ENCODE peak calls at places on chromosomes 12 and 14, in ten cellular contexts. A, O, J, Y, W, K, X, M, F and V are unnamed samples.

GRCh38 chr12:92110083-92110640 is 35.5 kb downstream of the BTG1 start:
- DNase-seq in O (no peak), X (no peak), Y (no peak), A (no peak), M (no peak), W (no peak), J (no peak), F (no peak), K (no peak), V (no peak)

GRCh38 chr14:61188196-61188595 is 92.9 kb downstream of the TMEM30B start:
- DNase-seq in K (no peak), J (no peak), Y (no peak), X (no peak), O (no peak), F (no peak), W (peak), A (no peak), M (no peak), V (no peak)

GRCh38 chr12:110102255-110102654 is 21.9 kb upstream of the IFT81 start:
- DNase-seq in W (peak), X (peak), M (no peak), J (peak), A (peak), O (no peak), Y (no peak), F (no peak), K (no peak), V (no peak)

GRCh38 chr14:65301862-65302539 is 110.5 kb upstream of the FUT8 start:
- DNase-seq in M (no peak), F (no peak), W (no peak), Y (no peak), O (no peak), K (no peak), A (peak), X (no peak), J (no peak), V (no peak)

GRCh38 chr14:91113829-91114078 is at the start of gene DGLUCY:
- DNase-seq in X (peak), F (peak), W (no peak), J (no peak), M (no peak), A (no peak), Y (peak), K (no peak), O (no peak), V (peak)

GRCh38 chr14:51368721-51369163 is 128.7 kb downstream of the TMX1 start:
- DNase-seq in X (peak), J (no peak), K (no peak), A (no peak), W (no peak), Y (no peak), M (no peak), F (peak), O (no peak), V (no peak)

GRCh38 chr12:113700943-113701342 is 229.3 kb upstream of the LHX5 start:
- DNase-seq in Y (no peak), A (no peak), W (peak), F (peak), X (peak), O (no peak), M (no peak), K (no peak), J (no peak), V (no peak)

GRCh38 chr12:27163048-27163715 is 80.8 kb upstream of the C12orf71 start:
- DNase-seq in O (no peak), W (peak), J (no peak), Y (no peak), K (no peak), X (peak), F (no peak), A (no peak), M (no peak), V (no peak)

GRCh38 chr14:38522724-38523123 is 266.8 kb upstream of the CLEC14A start:
- DNase-seq in W (no peak), K (no peak), Y (no peak), A (no peak), X (no peak), J (no peak), O (no peak), M (no peak), F (no peak), V (no peak)

GRCh38 chr12:95805864-95806669 is 15.5 kb upstream of the NTN4 start:
- DNase-seq in O (no peak), W (no peak), J (no peak), Y (no peak), A (no peak), M (no peak), F (peak), X (peak), K (peak), V (no peak)